ENCODE peak calls at places on chromosomes 16 and 17, in six cellular contexts. F, C, L, Y, B and R are unnamed samples.

GRCh38 chr17:70089513-70090148 is 14.6 kb downstream of the KCNJ16 start:
- DNase-seq in F (no peak), C (no peak), L (no peak), Y (no peak), B (no peak), R (no peak)

GRCh38 chr17:32120086-32120485 is 22.2 kb upstream of the RHOT1 start:
- DNase-seq in F (no peak), C (no peak), L (no peak), Y (no peak), B (no peak), R (no peak)

GRCh38 chr16:81466351-81466960 is 21.8 kb downstream of the CMIP start:
- DNase-seq in F (no peak), C (no peak), L (no peak), Y (no peak), B (no peak), R (no peak)

GRCh38 chr16:1451702-1452392 is 7.5 kb upstream of the CCDC154 start:
- DNase-seq in F (no peak), C (no peak), L (no peak), Y (no peak), B (no peak), R (no peak)

GRCh38 chr17:1865252-1866037 is 35.6 kb downstream of the RPA1 start:
- DNase-seq in F (no peak), C (peak), L (no peak), Y (peak), B (peak), R (peak)

GRCh38 chr16:70709961-70710360 is 24.1 kb upstream of the MTSS2 start:
- DNase-seq in F (no peak), C (no peak), L (no peak), Y (no peak), B (no peak), R (no peak)

GRCh38 chr16:19560078-19560477 is 4.6 kb downstream of the VPS35L start:
- DNase-seq in F (no peak), C (no peak), L (no peak), Y (no peak), B (no peak), R (no peak)

GRCh38 chr16:68065716-68066305 is 19.4 kb upstream of the NFATC3 start:
- DNase-seq in F (no peak), C (no peak), L (no peak), Y (no peak), B (no peak), R (no peak)

GRCh38 chr17:78268960-78269892 is 37.8 kb downstream of the TMEM235 start:
- DNase-seq in F (no peak), C (no peak), L (no peak), Y (no peak), B (no peak), R (no peak)

GRCh38 chr16:19980866-19981265 is 92.8 kb downstream of the GPR139 start:
- DNase-seq in F (no peak), C (no peak), L (no peak), Y (peak), B (peak), R (no peak)

GRCh38 chr16:75387951-75388350 is 45.4 kb downstream of the CFDP1 start:
- DNase-seq in F (no peak), C (no peak), L (no peak), Y (no peak), B (no peak), R (no peak)

GRCh38 chr16:52265446-52265861 is 281.5 kb downstream of the TOX3 start:
- DNase-seq in F (peak), C (no peak), L (no peak), Y (no peak), B (no peak), R (no peak)

GRCh38 chr16:19419691-19420060 is 2.0 kb downstream of the TMC5 start:
- DNase-seq in F (no peak), C (no peak), L (no peak), Y (no peak), B (no peak), R (no peak)

GRCh38 chr16:13018026-13018425 is 116.6 kb downstream of the SHISA9 start:
- DNase-seq in F (no peak), C (no peak), L (no peak), Y (no peak), B (no peak), R (no peak)

GRCh38 chr16:85137323-85138072 is 25.2 kb upstream of the CIBAR2 start:
- DNase-seq in F (no peak), C (no peak), L (no peak), Y (peak), B (peak), R (no peak)

GRCh38 chr17:9087921-9088320 is 66.6 kb downstream of the NTN1 start:
- DNase-seq in F (no peak), C (no peak), L (no peak), Y (no peak), B (no peak), R (no peak)

GRCh38 chr16:84503751-84504395 is 586 bp downstream of the MEAK7 start:
- DNase-seq in F (no peak), C (no peak), L (no peak), Y (no peak), B (no peak), R (no peak)

GRCh38 chr16:1299012-1299867 is 10.2 kb upstream of the UBE2I start:
- DNase-seq in F (no peak), C (no peak), L (no peak), Y (peak), B (peak), R (no peak)

GRCh38 chr16:62363451-62363850 is 327.2 kb upstream of the CDH8 start:
- DNase-seq in F (peak), C (no peak), L (no peak), Y (no peak), B (no peak), R (no peak)

GRCh38 chr16:14378684-14379467 is 251.2 kb downstream of the PARN start:
- DNase-seq in F (no peak), C (no peak), L (no peak), Y (no peak), B (peak), R (no peak)

DNA sequence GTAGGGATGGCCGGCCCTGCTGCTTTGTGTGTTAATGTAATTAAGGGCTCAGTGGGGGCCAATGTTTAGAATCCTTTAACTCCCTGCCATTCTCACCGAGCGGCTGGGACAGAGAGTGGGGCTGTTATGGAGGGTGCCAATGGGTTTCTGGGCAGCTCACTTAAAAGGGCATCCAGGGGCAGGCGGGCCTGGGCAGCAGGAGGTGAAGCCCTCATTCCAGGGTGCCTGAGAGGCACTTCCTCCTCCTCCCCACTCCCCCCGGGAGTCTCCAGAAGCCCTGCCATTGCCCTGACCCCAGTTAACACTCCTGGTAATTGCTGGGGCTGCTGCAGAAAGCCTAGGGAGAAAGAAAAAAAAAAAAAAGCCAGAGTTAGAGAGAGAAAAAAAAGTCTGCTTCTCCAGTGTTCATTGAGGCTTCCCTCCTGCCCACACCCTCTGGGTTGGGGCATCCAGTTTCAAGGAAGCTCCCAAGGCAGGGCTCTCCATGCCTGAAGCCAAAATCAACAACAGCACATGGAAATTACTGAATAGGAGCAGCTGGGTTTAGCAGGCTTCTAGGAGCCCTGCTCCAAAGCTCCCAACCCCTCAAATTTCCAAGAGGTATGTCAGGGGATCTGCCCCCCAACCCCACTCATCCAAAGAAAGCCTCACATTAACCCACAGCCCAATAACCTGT is 28.0 kb downstream of the CUEDC1 start:
- DNase-seq in F (no peak), C (no peak), L (no peak), Y (no peak), B (no peak), R (no peak)
- TF ChIP-seq TAF1 in F (no peak), C (no peak), L (no peak), Y (no peak), B (no peak), R (no peak)

GRCh38 chr17:64384253-64385186 is 6.1 kb downstream of the PECAM1 start:
- DNase-seq in F (no peak), C (no peak), L (no peak), Y (peak), B (no peak), R (no peak)
- TF ChIP-seq POLR2A in F (no peak), C (no peak), L (no peak), Y (no peak), B (no peak), R (no peak)

GRCh38 chr16:27097671-27098275 is 31.0 kb downstream of the C16orf82 start:
- DNase-seq in F (no peak), C (no peak), L (no peak), Y (no peak), B (no peak), R (no peak)
- TF ChIP-seq POLR2AphosphoS5 in F (no peak), C (no peak), L (no peak), Y (no peak), B (no peak), R (no peak)

DNA sequence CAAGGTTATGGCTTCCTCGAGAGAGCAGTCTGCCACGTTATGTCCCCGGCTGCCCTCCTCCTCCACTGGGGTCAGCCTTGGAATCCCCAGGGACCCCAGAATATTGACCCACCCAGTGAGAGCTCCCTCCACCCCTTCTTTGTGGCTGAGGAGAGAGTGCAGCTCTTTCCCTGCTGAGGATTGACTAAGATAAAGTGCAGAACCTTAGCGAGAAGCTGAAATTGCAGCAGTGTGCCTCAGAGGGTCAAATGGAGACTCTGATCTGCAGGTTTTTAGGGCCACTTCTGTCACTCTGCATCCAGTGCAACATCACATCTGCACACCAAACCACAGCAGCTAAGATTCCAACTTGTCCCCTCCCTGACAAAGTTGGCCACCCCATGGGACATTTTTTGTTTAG is 25.6 kb upstream of the PMFBP1 start:
- DNase-seq in F (no peak), C (no peak), L (no peak), Y (no peak), B (no peak), R (no peak)
- TF ChIP-seq TAF1 in F (no peak), C (no peak), L (no peak), Y (no peak), B (no peak), R (no peak)

GRCh38 chr17:75845058-75845711 is 981 bp upstream of the UNC13D start:
- DNase-seq in F (peak), C (peak), L (peak), Y (peak), B (peak), R (peak)
- TF ChIP-seq POLR2A in F (no peak), C (no peak), L (peak), Y (no peak), B (peak), R (peak)

GRCh38 chr17:43015579-43015978 is 6.6 kb downstream of the VAT1 start:
- DNase-seq in F (no peak), C (no peak), L (no peak), Y (no peak), B (no peak), R (no peak)
- TF ChIP-seq POLR2AphosphoS5 in F (no peak), C (no peak), L (no peak), Y (no peak), B (no peak), R (no peak)

DNA sequence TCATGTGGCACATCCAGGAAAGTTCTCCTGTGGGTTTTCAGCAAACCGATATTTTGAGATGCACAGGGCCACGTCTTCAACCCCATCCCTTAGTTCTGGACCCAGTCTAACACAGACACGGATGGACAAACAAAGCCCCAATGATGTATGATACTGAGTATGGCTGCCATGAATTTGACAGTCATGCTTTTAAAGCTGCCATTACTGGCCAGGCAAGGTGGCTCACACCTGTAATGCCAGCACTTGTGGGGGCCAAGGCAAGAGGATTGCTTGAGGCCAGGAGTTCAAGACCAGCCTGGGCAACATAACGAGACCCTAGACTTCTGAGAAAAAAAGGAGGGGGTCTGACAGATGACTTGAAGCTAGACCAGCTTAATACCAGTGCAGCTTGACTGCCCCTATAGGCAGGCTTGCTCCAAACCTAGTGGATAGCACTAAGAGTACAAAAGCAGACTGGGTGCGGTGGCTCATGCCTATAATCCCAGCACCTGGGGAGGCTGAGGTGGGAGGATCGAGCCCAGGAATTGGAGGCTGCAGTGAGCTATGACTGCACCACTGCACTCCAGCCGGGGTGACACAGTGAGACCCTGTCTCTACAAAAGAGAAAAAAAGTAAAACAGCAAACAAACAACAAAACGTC is 10.8 kb upstream of the ZNF629 start:
- DNase-seq in F (no peak), C (no peak), L (no peak), Y (peak), B (no peak), R (no peak)
- TF ChIP-seq TAF1 in F (no peak), C (no peak), L (no peak), Y (no peak), B (no peak), R (no peak)

GRCh38 chr17:28569446-28569845 is 1.9 kb downstream of the PIGS start:
- DNase-seq in F (no peak), C (no peak), L (no peak), Y (no peak), B (no peak), R (no peak)

GRCh38 chr17:28573521-28573920 is 2.2 kb upstream of the PIGS start:
- DNase-seq in F (no peak), C (no peak), L (no peak), Y (no peak), B (no peak), R (no peak)

GRCh38 chr17:28572294-28573099 is 1.2 kb upstream of the PIGS start:
- DNase-seq in F (no peak), C (no peak), L (no peak), Y (no peak), B (no peak), R (no peak)

GRCh38 chr17:28570716-28571254 is 539 bp downstream of the PIGS start:
- DNase-seq in F (no peak), C (peak), L (no peak), Y (peak), B (peak), R (peak)

DNA sequence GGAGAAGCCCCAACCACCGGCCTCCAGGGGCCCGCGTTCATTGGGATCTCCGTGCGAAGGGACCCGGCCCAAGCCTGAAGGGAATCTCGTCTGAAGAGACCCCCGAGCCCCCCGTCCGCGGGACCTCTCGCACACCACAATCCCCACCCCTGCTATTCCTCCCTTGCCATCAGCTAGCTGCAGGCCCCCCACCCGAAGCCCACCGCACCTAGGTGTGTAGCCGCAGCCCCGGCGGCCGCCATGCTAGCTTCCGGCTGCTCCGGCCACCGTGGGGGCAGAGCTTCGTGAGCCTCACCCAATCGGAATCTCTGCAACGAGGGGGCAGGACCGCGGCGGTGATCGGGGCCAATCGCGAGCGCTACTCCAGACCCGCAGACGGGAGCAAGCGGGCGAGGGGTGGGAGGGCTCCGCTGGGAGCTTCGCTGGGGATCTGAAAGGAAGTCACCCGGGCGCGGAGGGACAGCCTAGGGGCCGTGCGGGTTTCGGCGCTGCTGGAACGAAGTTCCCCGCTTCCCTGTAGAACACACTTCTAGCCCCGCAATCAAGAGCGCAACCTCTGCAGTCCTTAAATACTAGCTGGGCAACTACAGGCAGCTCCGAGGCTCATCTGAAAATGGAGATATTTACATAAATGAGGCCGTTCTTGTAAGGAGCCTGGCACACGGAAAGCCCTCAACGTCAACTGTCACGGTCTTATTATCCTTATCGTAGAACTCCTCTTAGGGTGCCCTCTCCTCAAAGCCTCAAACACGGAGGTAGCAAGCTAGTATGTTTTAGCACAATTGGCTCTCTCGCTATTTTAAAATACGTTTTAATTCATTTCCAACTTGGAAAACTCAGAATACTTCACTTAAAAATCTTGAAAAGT is at the start of gene PIGS:
- DNase-seq in F (peak), C (peak), L (peak), Y (peak), B (peak), R (peak)
- TF ChIP-seq POLR2A in F (peak), C (peak), L (peak), Y (peak), B (peak), R (peak)

DNA sequence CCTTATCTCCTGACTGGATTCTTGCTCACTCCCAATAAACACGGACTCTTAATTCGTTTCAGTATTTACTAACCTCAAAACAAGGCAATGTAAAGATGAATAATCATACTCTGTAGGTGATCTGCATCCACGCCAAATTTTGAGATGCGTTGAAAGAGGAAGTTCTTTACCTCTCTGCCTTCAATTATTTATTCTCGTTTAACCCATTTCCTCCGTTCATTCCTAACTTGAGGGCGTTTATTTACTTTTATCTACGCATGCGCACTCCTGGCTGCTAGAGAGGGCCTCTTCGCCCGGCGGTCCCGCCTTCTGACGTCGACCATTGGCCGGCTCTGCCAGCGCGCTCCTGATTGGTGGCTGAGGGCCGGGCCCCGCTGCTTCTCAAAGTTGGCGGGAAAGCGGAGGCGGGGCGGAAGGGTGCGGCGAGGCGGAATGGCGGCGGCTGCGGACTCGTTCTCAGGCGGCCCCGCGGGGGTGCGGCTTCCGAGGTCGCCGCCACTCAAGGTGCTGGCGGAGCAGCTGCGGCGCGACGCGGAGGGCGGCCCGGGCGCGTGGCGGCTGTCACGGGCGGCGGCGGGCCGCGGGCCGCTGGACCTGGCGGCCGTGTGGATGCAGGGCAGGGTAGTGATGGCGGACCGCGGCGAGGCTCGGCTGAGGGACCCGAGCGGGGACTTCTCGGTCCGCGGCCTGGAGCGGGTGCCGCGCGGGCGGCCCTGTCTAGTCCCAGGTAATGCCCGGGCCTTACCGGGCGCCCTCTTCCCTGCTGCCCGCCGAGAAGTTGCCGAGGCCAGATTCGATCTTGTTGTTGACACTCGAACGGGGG is at the start of gene RMI2:
- DNase-seq in F (peak), C (peak), L (peak), Y (peak), B (peak), R (peak)
- TF ChIP-seq POLR2AphosphoS5 in F (peak), C (peak), L (peak), Y (peak), B (peak), R (no peak)

GRCh38 chr16:30085247-30085646 is 6.5 kb downstream of the TBX6 start:
- DNase-seq in F (no peak), C (no peak), L (no peak), Y (no peak), B (no peak), R (no peak)
- TF ChIP-seq TAF1 in F (no peak), C (no peak), L (no peak), Y (no peak), B (no peak), R (no peak)